ENCODE peak calls at places on chromosomes 2 and 18, in six cellular contexts. Z, Y, O, N, X and Q are unnamed samples.

GRCh38 chr18:13271512-13271911 is 53.0 kb downstream of the LDLRAD4 start:
- DNase-seq in Z (no peak), Y (no peak), O (no peak), N (peak), X (no peak), Q (no peak)

GRCh38 chr2:43005211-43005974 is 213.0 kb upstream of the HAAO start:
- DNase-seq in Z (no peak), Y (no peak), O (no peak), N (no peak), X (no peak), Q (no peak)

GRCh38 chr2:8550481-8550880 is 131.4 kb upstream of the ID2 start:
- DNase-seq in Z (no peak), Y (no peak), O (no peak), N (no peak), X (no peak), Q (no peak)

GRCh38 chr2:38528008-38528442 is 74.7 kb downstream of the HNRNPLL start:
- DNase-seq in Z (peak), Y (peak), O (peak), N (peak), X (peak), Q (no peak)

GRCh38 chr2:108169982-108170625 is 69.7 kb upstream of the SULT1C3 start:
- DNase-seq in Z (peak), Y (peak), O (no peak), N (peak), X (peak), Q (no peak)

GRCh38 chr2:13996527-13996926 is 636.0 kb upstream of the LRATD1 start:
- DNase-seq in Z (no peak), Y (no peak), O (no peak), N (no peak), X (no peak), Q (no peak)

GRCh38 chr2:133733856-133734255 is 165.6 kb upstream of the NCKAP5 start:
- DNase-seq in Z (peak), Y (peak), O (peak), N (peak), X (no peak), Q (no peak)

GRCh38 chr2:1714291-1715064 is 29.8 kb downstream of the PXDN start:
- DNase-seq in Z (no peak), Y (no peak), O (no peak), N (no peak), X (no peak), Q (no peak)

GRCh38 chr2:182023235-182023634 is 37.6 kb downstream of the PPP1R1C start:
- DNase-seq in Z (no peak), Y (no peak), O (no peak), N (no peak), X (no peak), Q (no peak)

GRCh38 chr18:8705941-8706544 is 687 bp downstream of the MTCL1 start:
- DNase-seq in Z (no peak), Y (peak), O (no peak), N (no peak), X (no peak), Q (no peak)

GRCh38 chr18:22210331-22210754 is 41.0 kb downstream of the GATA6 start:
- DNase-seq in Z (peak), Y (peak), O (peak), N (peak), X (no peak), Q (no peak)

GRCh38 chr2:6970976-6971480 is 53.8 kb downstream of the RNF144A start:
- DNase-seq in Z (no peak), Y (no peak), O (no peak), N (no peak), X (peak), Q (no peak)

GRCh38 chr2:26558271-26559043 is 80.5 kb upstream of the OTOF start:
- DNase-seq in Z (peak), Y (no peak), O (no peak), N (peak), X (no peak), Q (no peak)

GRCh38 chr18:3012306-3012919 is 531 bp downstream of the LPIN2 start:
- DNase-seq in Z (no peak), Y (peak), O (no peak), N (peak), X (peak), Q (no peak)

GRCh38 chr2:10278029-10278762 is 24.5 kb upstream of the HPCAL1 start:
- DNase-seq in Z (peak), Y (peak), O (peak), N (peak), X (peak), Q (no peak)

GRCh38 chr2:218027426-218028188 is 24.8 kb upstream of the TNS1 start:
- DNase-seq in Z (no peak), Y (no peak), O (no peak), N (no peak), X (no peak), Q (no peak)

GRCh38 chr18:7524786-7525185 is 42.3 kb upstream of the PTPRM start:
- DNase-seq in Z (peak), Y (no peak), O (peak), N (peak), X (no peak), Q (no peak)

GRCh38 chr2:178482437-178482836 is 2.2 kb downstream of the PLEKHA3 start:
- DNase-seq in Z (no peak), Y (peak), O (no peak), N (no peak), X (peak), Q (peak)

GRCh38 chr18:35029103-35029502 is 12.1 kb upstream of the MAPRE2 start:
- DNase-seq in Z (peak), Y (peak), O (peak), N (peak), X (no peak), Q (no peak)

GRCh38 chr2:239910404-239910803 is 114.7 kb downstream of the NDUFA10 start:
- DNase-seq in Z (no peak), Y (no peak), O (no peak), N (no peak), X (no peak), Q (no peak)

GRCh38 chr18:73979742-73980141 is 167.9 kb downstream of the FBXO15 start:
- DNase-seq in Z (peak), Y (peak), O (no peak), N (no peak), X (no peak), Q (no peak)

GRCh38 chr2:100104718-100105677 is 37.4 kb downstream of the AFF3 start:
- DNase-seq in Z (no peak), Y (peak), O (no peak), N (no peak), X (no peak), Q (no peak)

GRCh38 chr2:162221064-162221463 is 22.2 kb downstream of the FAP start:
- DNase-seq in Z (peak), Y (peak), O (peak), N (peak), X (peak), Q (peak)

GRCh38 chr2:109226612-109227011 is 97.6 kb downstream of the SH3RF3 start:
- DNase-seq in Z (no peak), Y (no peak), O (no peak), N (no peak), X (no peak), Q (no peak)

GRCh38 chr18:79393626-79394401 is 1.9 kb upstream of the NFATC1 start:
- DNase-seq in Z (peak), Y (peak), O (peak), N (peak), X (peak), Q (no peak)

GRCh38 chr2:160534996-160535395 is 41.4 kb upstream of the RBMS1 start:
- DNase-seq in Z (no peak), Y (no peak), O (no peak), N (no peak), X (no peak), Q (no peak)

GRCh38 chr2:138329591-138329990 is 172.0 kb upstream of the SPOPL start:
- DNase-seq in Z (no peak), Y (peak), O (no peak), N (no peak), X (no peak), Q (no peak)

GRCh38 chr18:60112369-60112768 is 212.6 kb downstream of the PMAIP1 start:
- DNase-seq in Z (no peak), Y (no peak), O (no peak), N (no peak), X (no peak), Q (no peak)

GRCh38 chr18:37962316-37962966 is 396.8 kb upstream of the CELF4 start:
- DNase-seq in Z (no peak), Y (no peak), O (no peak), N (no peak), X (no peak), Q (no peak)

GRCh38 chr2:80489718-80490117 is 185.2 kb upstream of the LRRTM1 start:
- DNase-seq in Z (peak), Y (peak), O (peak), N (peak), X (no peak), Q (no peak)

GRCh38 chr2:120401275-120402069 is 55.5 kb downstream of the INHBB start:
- DNase-seq in Z (no peak), Y (no peak), O (no peak), N (no peak), X (no peak), Q (no peak)

GRCh38 chr2:120934891-120935338 is 199.2 kb downstream of the GLI2 start:
- DNase-seq in Z (peak), Y (peak), O (peak), N (peak), X (no peak), Q (no peak)

GRCh38 chr2:167438206-167438605 is 549.9 kb downstream of the XIRP2 start:
- DNase-seq in Z (peak), Y (peak), O (peak), N (peak), X (no peak), Q (no peak)

GRCh38 chr2:214810670-214811069 is 1.2 kb upstream of the BARD1 start:
- DNase-seq in Z (no peak), Y (peak), O (no peak), N (no peak), X (peak), Q (no peak)

GRCh38 chr2:15673919-15674636 is 82.4 kb downstream of the DDX1 start:
- DNase-seq in Z (peak), Y (no peak), O (peak), N (peak), X (peak), Q (no peak)

GRCh38 chr18:49581369-49581768 is 19.5 kb downstream of the LIPG start:
- DNase-seq in Z (no peak), Y (no peak), O (no peak), N (no peak), X (peak), Q (no peak)

GRCh38 chr2:172484253-172484652 is 56.9 kb downstream of the ITGA6 start:
- DNase-seq in Z (peak), Y (peak), O (no peak), N (peak), X (peak), Q (no peak)
- TF ChIP-seq CTCF in Z (peak), Y (peak), O (peak), N (peak), X (peak), Q (peak)

DNA sequence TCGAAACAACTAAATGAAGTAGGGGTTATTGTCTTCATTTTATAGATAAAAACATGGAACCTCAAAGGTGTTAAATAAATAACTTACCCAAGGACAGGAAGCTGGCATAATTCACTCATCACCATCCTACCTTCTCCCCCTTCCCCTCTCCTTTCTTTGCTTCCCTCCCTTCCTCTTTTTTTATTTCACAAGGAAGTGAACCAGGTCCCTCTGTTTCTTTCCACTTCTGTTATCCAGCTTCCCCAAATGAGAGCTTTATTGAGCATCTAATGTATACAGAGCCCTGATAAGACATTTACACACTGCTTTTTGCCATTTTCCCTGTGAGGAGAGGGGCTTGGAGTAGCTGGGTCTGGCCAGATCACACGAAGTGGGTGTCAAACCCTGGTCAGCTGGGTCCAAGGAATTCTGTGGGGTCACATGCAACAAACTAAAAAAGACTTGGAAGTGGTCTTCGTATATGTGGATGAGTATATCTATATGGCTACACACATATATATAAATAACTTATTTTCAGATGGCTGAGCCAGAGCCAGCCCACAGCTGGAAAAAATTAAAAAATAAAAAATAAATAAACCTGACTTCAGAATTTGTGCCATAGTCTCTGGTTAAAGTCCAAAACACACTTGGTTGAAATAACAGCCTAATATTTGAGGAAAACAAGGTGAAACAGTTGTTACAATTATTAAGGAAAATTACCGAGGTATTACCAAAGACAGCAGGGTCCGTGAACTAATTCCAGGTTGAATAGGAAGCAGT is 49.3 kb upstream of the FOSL2 start:
- DNase-seq in Z (no peak), Y (peak), O (no peak), N (no peak), X (peak), Q (no peak)
- H3K4me3 ChIP-seq in Z (no peak), Y (no peak), O (no peak), N (no peak), X (no peak), Q (no peak)

DNA sequence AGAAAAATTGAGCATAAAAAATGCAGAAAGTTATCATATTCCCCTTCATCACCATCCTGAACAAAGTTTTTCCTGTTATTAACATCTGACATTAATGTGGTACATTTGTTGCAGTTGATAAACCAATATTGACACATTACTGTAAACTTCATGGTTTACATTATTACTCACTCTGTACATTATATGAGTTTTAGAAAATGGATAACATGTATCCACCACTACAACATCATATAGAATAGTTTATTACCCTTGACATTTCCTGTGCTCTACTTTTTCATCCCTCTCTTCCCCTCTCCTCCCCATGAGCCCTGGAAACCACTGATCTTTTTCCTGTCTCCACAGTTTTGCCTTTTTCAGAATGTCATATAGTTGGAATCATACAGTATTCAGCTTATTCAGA is 618.6 kb upstream of the TMEFF2 start:
- DNase-seq in Z (no peak), Y (no peak), O (no peak), N (no peak), X (no peak), Q (no peak)
- TF ChIP-seq CTCF in Z (no peak), Y (no peak), O (no peak), N (no peak), X (no peak), Q (no peak)

GRCh38 chr18:58871514-58872490 is 7.1 kb downstream of the ZNF532 start:
- DNase-seq in Z (no peak), Y (peak), O (no peak), N (no peak), X (no peak), Q (no peak)
- H3K4me3 ChIP-seq in Z (no peak), Y (peak), O (no peak), N (no peak), X (no peak), Q (no peak)